ENCODE peak calls at places on chromosomes 7 and 10, in nine cellular contexts. M is suprapubic skin; W is vagina; C is hepatocyte; E is aorta; P is PC-9; I is OCI-LY7; B is CD4-positive, alpha-beta memory T cell; O is prostate gland. Q is an unnamed sample. For H3K4me1 and H3K9me3, the result is how much of the 10 kb centered on the place peaks cover.

GRCh38 chr7:85289279-85289678 is 102.4 kb upstream of the SEMA3D start:
- DNase-seq in P (no peak), W (no peak), O (no peak), E (no peak), B (no peak), M (no peak), I (no peak), C (no peak), Q (no peak)

GRCh38 chr10:74293686-74294365 is 142.8 kb downstream of the ADK start:
- DNase-seq in O (no peak), E (no peak), C (peak), P (peak), I (no peak), B (no peak), M (no peak), W (no peak), Q (no peak)

GRCh38 chr10:33216661-33217427 is 117.6 kb downstream of the NRP1 start:
- DNase-seq in B (no peak), O (no peak), C (no peak), E (no peak), P (peak), M (no peak), I (no peak), W (no peak), Q (no peak)

GRCh38 chr7:143245123-143245522 is 18.1 kb upstream of the GSTK1 start:
- DNase-seq in B (no peak), E (no peak), P (no peak), C (peak), M (no peak), I (no peak), O (peak), W (no peak), Q (no peak)

GRCh38 chr10:131875501-131875900 is 25.3 kb upstream of the PPP2R2D start:
- DNase-seq in P (no peak), I (no peak), O (no peak), W (no peak), C (no peak), E (peak), M (no peak), B (no peak), Q (no peak)

GRCh38 chr10:77168861-77169260 is 468.7 kb downstream of the KCNMA1 start:
- DNase-seq in B (no peak), P (no peak), C (no peak), O (no peak), I (no peak), M (no peak), E (no peak), W (no peak), Q (no peak)

GRCh38 chr7:74343281-74344127 is 54.3 kb downstream of the CLIP2 start:
- DNase-seq in E (no peak), I (no peak), M (no peak), B (no peak), C (no peak), P (peak), O (no peak), W (no peak), Q (no peak)

GRCh38 chr7:29309041-29309860 is 114.7 kb downstream of the CHN2 start:
- DNase-seq in W (no peak), M (no peak), C (no peak), E (no peak), P (no peak), B (no peak), I (no peak), O (no peak), Q (no peak)

GRCh38 chr10:79413196-79413595 is 32.2 kb downstream of the ZCCHC24 start:
- DNase-seq in W (no peak), C (no peak), I (no peak), P (peak), B (no peak), M (no peak), E (peak), O (no peak), Q (no peak)

GRCh38 chr7:378551-379455 is 88.8 kb downstream of the FOXL3 start:
- DNase-seq in W (no peak), O (no peak), I (no peak), C (no peak), M (peak), P (peak), E (peak), B (no peak), Q (no peak)

GRCh38 chr10:23065549-23065948 is 29.8 kb upstream of the MSRB2 start:
- DNase-seq in I (no peak), M (peak), O (peak), P (peak), E (peak), W (no peak), C (peak), B (no peak), Q (peak)

GRCh38 chr10:586151-586550 is 103.3 kb downstream of the DIP2C start:
- DNase-seq in I (no peak), W (no peak), O (no peak), E (no peak), B (no peak), M (no peak), C (no peak), P (no peak), Q (no peak)

GRCh38 chr7:108308913-108309312 is 147.3 kb downstream of the NRCAM start:
- DNase-seq in I (no peak), W (no peak), C (no peak), O (no peak), P (peak), M (no peak), E (no peak), B (no peak), Q (no peak)

GRCh38 chr7:30888783-30889182 is 22.9 kb upstream of the AQP1 start:
- DNase-seq in B (no peak), E (no peak), P (peak), O (no peak), C (peak), I (no peak), M (no peak), W (no peak), Q (no peak)

GRCh38 chr10:30048768-30049507 is 10.4 kb downstream of the JCAD start:
- DNase-seq in P (no peak), E (no peak), C (no peak), B (no peak), I (peak), O (no peak), M (no peak), W (no peak), Q (peak)

GRCh38 chr7:1861799-1862458 is 191.9 kb downstream of the ELFN1 start:
- DNase-seq in E (no peak), W (no peak), C (no peak), M (no peak), B (no peak), I (peak), P (no peak), O (no peak), Q (no peak)

GRCh38 chr7:46058424-46058823 is 137.4 kb upstream of the IGFBP3 start:
- DNase-seq in C (no peak), W (no peak), P (no peak), E (no peak), O (no peak), I (no peak), B (no peak), M (no peak), Q (no peak)

GRCh38 chr7:129898007-129898406 is 54.8 kb downstream of the UBE2H start:
- DNase-seq in B (no peak), P (no peak), I (no peak), O (no peak), W (no peak), C (no peak), E (no peak), M (no peak), Q (no peak)
- H3K4me1 ChIP-seq in B (under half), P (under half), I (under half), O (under half), W (under half), C (under half), E (under half), M (under half), Q (half or more)

DNA sequence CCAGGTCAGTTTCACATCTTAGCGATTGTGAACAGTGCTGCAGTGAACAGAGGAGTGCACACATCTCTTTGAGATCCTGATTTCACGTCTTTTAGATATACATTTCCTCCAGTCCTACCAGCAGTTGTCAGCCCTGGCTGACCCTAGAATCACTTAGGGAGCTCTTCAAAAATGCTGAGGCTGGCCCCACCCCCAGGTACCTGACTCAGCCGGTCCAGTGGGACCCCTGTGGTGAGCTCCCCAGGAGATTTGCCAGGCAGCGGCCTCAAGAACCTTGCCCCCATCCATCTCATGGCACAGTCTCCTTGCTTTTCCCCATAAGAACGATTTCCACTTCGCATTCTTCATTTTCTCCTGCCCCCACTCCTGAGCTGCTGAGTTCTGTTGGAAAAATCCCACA is 45.5 kb downstream of the TEX36 start:
- DNase-seq in M (no peak), C (no peak), I (no peak), B (no peak), P (no peak), E (no peak), O (no peak), W (no peak), Q (no peak)
- H3K4me3 ChIP-seq in M (no peak), C (no peak), I (no peak), B (no peak), P (no peak), E (no peak), O (no peak), W (no peak), Q (no peak)

GRCh38 chr7:138342990-138343389 is 117.1 kb upstream of the TRIM24 start:
- DNase-seq in B (no peak), E (no peak), C (no peak), I (no peak), M (no peak), O (no peak), W (no peak), P (no peak), Q (no peak)
- H3K9me3 ChIP-seq in B (under half), E (under half), C (under half), I (under half), M (under half), O (under half), W (under half), P (under half), Q (half or more)

DNA sequence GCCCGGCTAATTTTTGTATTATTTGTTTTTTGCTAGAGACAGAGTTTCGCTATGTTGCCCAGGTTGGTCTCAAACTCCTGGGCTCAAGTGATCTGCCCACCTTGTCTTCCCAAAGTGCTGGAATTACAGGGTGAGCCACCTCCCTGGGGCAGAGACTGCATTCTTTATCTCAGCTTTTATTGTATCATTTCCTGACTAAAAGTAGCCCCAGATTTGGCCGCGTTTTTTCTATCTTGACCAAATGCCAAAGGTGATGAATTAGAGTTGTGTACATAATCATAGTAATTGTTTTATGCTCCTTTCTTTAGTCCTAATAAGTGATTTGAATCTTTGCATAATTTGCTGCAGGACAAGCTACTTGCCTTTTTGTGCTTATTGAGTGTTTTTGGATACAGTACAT is 3.1 kb upstream of the SMNDC1 start:
- DNase-seq in B (no peak), W (no peak), M (no peak), C (no peak), O (no peak), E (no peak), I (no peak), P (no peak), Q (no peak)
- H3K4me1 ChIP-seq in B (under half), W (under half), M (under half), C (under half), O (under half), E (under half), I (half or more), P (under half), Q (under half)

DNA sequence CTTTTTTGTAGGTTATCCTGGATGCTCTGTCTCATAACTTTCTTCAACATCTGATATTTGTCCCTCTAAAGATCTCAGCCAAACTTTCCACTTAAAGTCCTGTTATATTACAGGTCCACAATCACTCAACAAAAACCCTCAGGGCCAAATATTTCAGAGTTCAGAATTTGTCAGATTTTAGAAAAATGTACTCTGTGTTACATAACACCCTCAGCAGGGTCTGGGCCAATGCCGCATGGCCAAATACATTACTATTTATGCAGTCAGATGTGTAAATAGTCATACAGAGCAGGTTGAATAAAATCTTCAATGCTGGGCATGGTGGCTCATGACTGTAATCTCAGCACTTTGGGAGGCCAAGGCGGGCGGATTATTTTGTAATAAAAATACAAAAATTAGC is 11.5 kb downstream of the RAB19 start:
- DNase-seq in C (no peak), O (no peak), B (no peak), I (no peak), E (no peak), M (no peak), W (no peak), P (no peak), Q (no peak)
- H3K4me3 ChIP-seq in C (no peak), O (no peak), B (no peak), I (no peak), E (no peak), M (no peak), W (no peak), P (no peak), Q (no peak)

GRCh38 chr7:13538669-13539068 is 450.8 kb downstream of the ETV1 start:
- DNase-seq in P (no peak), E (no peak), O (no peak), W (no peak), B (no peak), C (no peak), I (no peak), M (no peak), Q (no peak)

GRCh38 chr7:13540429-13540828 is 449.0 kb downstream of the ETV1 start:
- DNase-seq in I (no peak), E (no peak), C (no peak), P (no peak), B (no peak), O (no peak), M (no peak), W (no peak), Q (no peak)

GRCh38 chr7:13541326-13541725 is 448.1 kb downstream of the ETV1 start:
- DNase-seq in O (no peak), B (no peak), P (no peak), I (no peak), W (no peak), M (no peak), E (no peak), C (no peak), Q (no peak)

DNA sequence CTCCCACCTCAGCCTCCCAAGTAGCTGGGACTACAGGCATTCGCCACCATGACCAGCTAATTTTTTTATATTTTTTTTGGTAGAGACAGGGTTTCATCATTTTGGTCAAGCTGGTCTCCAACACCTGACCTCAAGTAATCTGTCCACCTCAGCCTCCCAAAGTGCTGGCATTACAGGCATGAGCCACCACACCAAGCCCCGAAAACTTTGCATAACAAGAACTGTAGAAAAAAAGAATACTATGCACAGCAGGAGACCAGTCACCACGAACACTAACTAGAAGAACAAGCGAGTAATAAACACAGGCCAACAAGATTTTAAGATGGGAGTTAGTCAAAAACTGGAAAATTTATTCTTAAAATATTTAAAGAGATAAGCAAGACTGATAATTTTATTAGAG is 447.0 kb downstream of the ETV1 start:
- DNase-seq in P (no peak), C (no peak), B (no peak), I (no peak), W (no peak), E (no peak), M (no peak), O (no peak), Q (no peak)
- H3K9me3 ChIP-seq in P (under half), C (under half), B (under half), I (under half), W (under half), E (under half), M (under half), O (under half), Q (under half)

GRCh38 chr7:75621124-75621523 is 117.6 kb downstream of the HIP1 start:
- DNase-seq in W (no peak), M (no peak), I (peak), P (no peak), B (no peak), O (no peak), C (no peak), E (no peak), Q (no peak)

GRCh38 chr7:75623390-75624133 is 115.2 kb downstream of the HIP1 start:
- DNase-seq in M (no peak), W (no peak), I (no peak), O (no peak), B (no peak), P (no peak), C (no peak), E (no peak), Q (no peak)

GRCh38 chr7:75616421-75617167 is 122.1 kb downstream of the HIP1 start:
- DNase-seq in W (no peak), M (no peak), C (no peak), I (no peak), O (no peak), P (no peak), E (no peak), B (no peak), Q (no peak)

GRCh38 chr7:75617634-75618234 is 121.0 kb downstream of the HIP1 start:
- DNase-seq in M (peak), O (no peak), B (peak), E (peak), C (no peak), P (peak), I (peak), W (no peak), Q (peak)

DNA sequence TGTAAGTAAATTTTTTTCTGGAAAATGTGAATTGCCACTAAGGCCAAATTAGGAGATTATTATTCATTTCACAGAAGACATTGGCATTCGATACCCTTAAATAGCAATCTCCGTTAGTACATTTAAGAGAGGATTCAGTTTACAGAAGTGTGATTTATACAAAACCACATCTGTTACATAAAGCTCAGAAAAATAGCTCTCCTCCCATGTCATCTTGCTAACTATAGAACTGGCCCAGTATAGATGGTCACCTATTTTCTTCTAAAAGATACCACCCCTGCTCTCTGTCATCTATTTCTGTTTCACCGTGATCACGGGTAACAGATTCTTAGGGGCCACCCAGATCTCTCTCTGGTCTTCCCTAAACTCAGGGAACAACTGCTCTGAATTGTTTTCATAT is 119.1 kb downstream of the HIP1 start:
- DNase-seq in W (no peak), C (no peak), P (no peak), B (no peak), O (no peak), E (no peak), I (peak), M (no peak), Q (no peak)
- H3K4me1 ChIP-seq in W (under half), C (under half), P (under half), B (under half), O (under half), E (under half), I (half or more), M (under half), Q (under half)

Q was measured in heart right ventricle.